ENCODE peak calls at places on chromosomes 12 and 14, in nine cellular contexts. S, W, G, D, Z, L, P, Q and J are unnamed samples.

GRCh38 chr14:92458136-92458958 is 55.2 kb upstream of the RIN3 start:
- DNase-seq in S (no peak), W (no peak), G (no peak), D (no peak), Z (no peak), L (no peak), P (no peak), Q (no peak), J (no peak)

GRCh38 chr12:106246891-106247730 is 709 bp downstream of the CKAP4 start:
- DNase-seq in S (no peak), W (peak; percentile 36), G (no peak), D (no peak), Z (peak; percentile 79), L (peak; percentile 56), P (peak; percentile 63), Q (peak; percentile 72), J (peak; percentile 88)

GRCh38 chr12:6563448-6564050 is 4.5 kb downstream of the NOP2 start:
- DNase-seq in S (no peak), W (no peak), G (no peak), D (no peak), Z (peak; percentile 70), L (peak; percentile 30), P (peak; percentile 52), Q (peak; percentile 54), J (peak; percentile 59)

GRCh38 chr12:104319028-104319427 is 15.5 kb downstream of the EID3 start:
- DNase-seq in S (no peak), W (no peak), G (no peak), D (no peak), Z (no peak), L (no peak), P (no peak), Q (no peak), J (no peak)

GRCh38 chr14:69043598-69044267 is 64.6 kb upstream of the ACTN1 start:
- DNase-seq in S (no peak), W (no peak), G (no peak), D (no peak), Z (no peak), L (no peak), P (peak; percentile 68), Q (peak; percentile 50), J (peak; percentile 79)

GRCh38 chr14:50775357-50775756 is 55.6 kb downstream of the NIN start:
- DNase-seq in S (no peak), W (no peak), G (no peak), D (no peak), Z (peak; percentile 27), L (peak; percentile 85), P (no peak), Q (no peak), J (peak; percentile 81)

GRCh38 chr14:82009076-82009475 is 475.4 kb upstream of the SEL1L start:
- DNase-seq in S (no peak), W (no peak), G (no peak), D (no peak), Z (peak; percentile 12), L (no peak), P (no peak), Q (peak; percentile 70), J (no peak)

GRCh38 chr14:90454041-90455000 is 57.5 kb downstream of the CALM1 start:
- DNase-seq in S (no peak), W (peak; percentile 66), G (peak; percentile 39), D (peak; percentile 94), Z (peak; percentile 84), L (peak; percentile 67), P (peak; percentile 58), Q (peak; percentile 85), J (peak; percentile 93)

GRCh38 chr12:123671876-123672275 is 963 bp downstream of the TCTN2 start:
- DNase-seq in S (no peak), W (no peak), G (no peak), D (no peak), Z (no peak), L (no peak), P (no peak), Q (no peak), J (peak; percentile 59)

GRCh38 chr12:94793191-94793595 is 142.8 kb upstream of the TMCC3 start:
- DNase-seq in S (no peak), W (no peak), G (no peak), D (no peak), Z (no peak), L (no peak), P (no peak), Q (no peak), J (no peak)

GRCh38 chr12:113196996-113197395 is 11.5 kb downstream of the RITA1 start:
- DNase-seq in S (no peak), W (peak; percentile 50), G (no peak), D (no peak), Z (peak; percentile 84), L (peak; percentile 91), P (peak; percentile 78), Q (peak; percentile 79), J (peak; percentile 85)

GRCh38 chr12:26242683-26243082 is 47.3 kb downstream of the SSPN start:
- DNase-seq in S (no peak), W (no peak), G (no peak), D (no peak), Z (no peak), L (no peak), P (no peak), Q (no peak), J (no peak)

GRCh38 chr12:113422030-113422900 is at the start of gene SDSL:
- DNase-seq in S (peak; percentile 14), W (peak; percentile 88), G (no peak), D (peak; percentile 49), Z (peak; percentile 88), L (peak; percentile 91), P (peak; percentile 31), Q (peak; percentile 89), J (peak; percentile 89)

GRCh38 chr12:63747553-63747952 is 32.2 kb upstream of the RXYLT1 start:
- DNase-seq in S (no peak), W (no peak), G (no peak), D (no peak), Z (no peak), L (no peak), P (no peak), Q (no peak), J (no peak)

GRCh38 chr14:104928391-104929133 is 3.9 kb downstream of the PLD4 start:
- DNase-seq in S (no peak), W (no peak), G (no peak), D (no peak), Z (no peak), L (no peak), P (no peak), Q (no peak), J (no peak)